ENCODE peak calls at places on chromosome 6, in four cellular contexts. Q is K562, P is GM12878, J is HepG2. Z is an unnamed sample.

GRCh38 chr6:46062312-46062711 is 46.7 kb upstream of the CLIC5 start:
- DNase-seq in J (no peak), P (no peak), Q (no peak), Z (no peak)

GRCh38 chr6:111810321-111811235 is 62.7 kb downstream of the FYN start:
- DNase-seq in P (no peak), J (no peak), Q (no peak), Z (no peak)

GRCh38 chr6:41175084-41175483 is 12.2 kb upstream of the TREM2 start:
- DNase-seq in Q (no peak), P (no peak), J (no peak), Z (no peak)

GRCh38 chr6:143165315-143165855 is 104.7 kb downstream of the AIG1 start:
- DNase-seq in J (no peak), Q (no peak), P (no peak), Z (no peak)

GRCh38 chr6:18062733-18063132 is 59.7 kb downstream of the NHLRC1 start:
- DNase-seq in P (no peak), J (no peak), Q (no peak), Z (no peak)

GRCh38 chr6:9266741-9267140 is 831.4 kb upstream of the SLC35B3 start:
- DNase-seq in J (no peak), Q (no peak), P (no peak), Z (no peak)

GRCh38 chr6:125154184-125155135 is 887 bp downstream of the TPD52L1 start:
- DNase-seq in J (peak; percentile 7), P (no peak), Q (peak; percentile 57), Z (peak; percentile 42)

GRCh38 chr6:131281471-131282270 is 146.4 kb downstream of the AKAP7 start:
- DNase-seq in Q (no peak), P (no peak), J (no peak), Z (peak; percentile 59)

GRCh38 chr6:53648571-53648970 is 17.0 kb downstream of the KLHL31 start:
- DNase-seq in Q (no peak), P (no peak), J (no peak), Z (no peak)

GRCh38 chr6:35677456-35677855 is 11.3 kb downstream of the FKBP5 start:
- DNase-seq in Q (no peak), P (no peak), J (no peak), Z (no peak)

GRCh38 chr6:23728707-23729106 is 397.3 kb upstream of the NRSN1 start:
- DNase-seq in P (no peak), J (no peak), Q (no peak), Z (no peak)

GRCh38 chr6:43891072-43891870 is 121.3 kb downstream of the VEGFA start:
- DNase-seq in Q (no peak), P (no peak), J (no peak), Z (peak; percentile 35)
- TF ChIP-seq CBFB in Q (no peak), P (no peak), J (no peak), Z (no peak)

DNA sequence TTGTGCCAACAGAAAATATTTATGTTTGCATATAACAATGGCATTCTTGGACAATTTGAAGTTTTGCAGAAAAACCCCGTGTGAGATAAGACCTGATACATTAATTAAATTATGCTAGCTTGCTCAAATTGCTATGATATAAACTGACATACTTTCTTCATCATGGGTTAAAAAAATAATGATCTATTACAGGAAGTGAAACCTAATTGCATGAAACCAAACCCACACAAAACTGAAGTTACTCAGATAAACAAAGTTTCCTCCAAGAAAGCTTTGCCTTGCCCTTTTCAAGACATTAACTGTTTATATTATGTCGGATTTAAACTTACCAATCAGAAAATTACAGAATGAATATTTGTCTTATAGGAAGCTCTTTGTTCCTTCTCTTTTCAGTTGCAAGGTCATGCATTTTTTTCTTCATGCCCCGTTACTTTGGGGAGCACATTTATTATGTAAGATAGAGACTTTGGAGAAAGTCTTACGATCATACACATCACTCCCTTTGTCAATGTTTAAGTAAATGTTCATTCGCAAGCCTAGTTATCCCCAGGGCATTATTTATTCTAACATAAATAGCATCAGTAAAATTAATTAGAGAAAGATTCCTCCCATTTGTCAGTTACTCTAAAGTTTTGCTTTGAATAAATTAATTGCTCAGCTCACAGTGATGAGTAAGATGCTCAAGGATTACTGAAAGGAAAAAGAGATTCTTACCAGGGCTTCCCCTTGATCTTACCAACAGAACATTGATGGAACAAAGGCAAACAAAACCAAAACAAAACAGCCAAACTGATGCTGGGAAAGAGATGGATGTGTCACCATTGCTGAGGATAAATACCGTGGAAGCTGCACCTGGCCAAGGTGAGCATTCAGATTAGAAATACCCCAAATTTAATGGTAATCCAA is 14.7 kb upstream of the TMEM244 start:
- DNase-seq in J (no peak), P (peak; percentile 40), Q (no peak), Z (no peak)
- TF ChIP-seq ATF2 in J (no peak), P (peak; percentile 56), Q (no peak), Z (no peak)

GRCh38 chr6:75748743-75749538 is at the start of gene MYO6:
- DNase-seq in J (peak; percentile 26), Q (peak; percentile 76), P (no peak), Z (peak; percentile 82)
- TF ChIP-seq ETV6 in J (peak; percentile 18), Q (no peak), P (no peak), Z (peak; percentile 67)

DNA sequence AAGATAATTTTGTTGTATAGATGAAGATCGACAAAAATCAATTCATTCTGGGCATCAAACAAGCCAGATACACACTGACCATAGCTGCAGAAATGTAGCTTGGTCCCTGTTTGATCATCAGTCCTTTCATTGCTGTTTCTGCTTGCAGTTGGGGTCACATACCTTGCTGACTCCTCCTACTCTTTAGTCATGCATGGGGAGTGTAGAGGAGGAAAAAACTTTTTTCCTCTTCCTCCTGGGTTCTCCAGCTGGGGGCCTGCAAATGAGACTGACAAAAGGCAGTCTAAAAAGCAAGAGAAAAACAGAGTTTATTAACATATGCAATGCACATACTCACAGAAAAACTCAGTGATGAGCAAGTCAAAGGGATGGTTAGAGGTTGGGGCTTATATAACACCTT is 105.8 kb downstream of the QRSL1 start:
- DNase-seq in Q (no peak), P (no peak), J (no peak), Z (no peak)
- TF ChIP-seq CBFB in Q (no peak), P (no peak), J (no peak), Z (no peak)

GRCh38 chr6:81621816-81622395 is 130.6 kb downstream of the TENT5A start:
- DNase-seq in J (no peak), Q (no peak), P (no peak), Z (no peak)

GRCh38 chr6:81624443-81624842 is 128.0 kb downstream of the TENT5A start:
- DNase-seq in Q (no peak), J (no peak), P (no peak), Z (no peak)

GRCh38 chr6:81625216-81625615 is 127.3 kb downstream of the TENT5A start:
- DNase-seq in Q (no peak), J (no peak), P (no peak), Z (no peak)

GRCh38 chr6:81623106-81623834 is 129.2 kb downstream of the TENT5A start:
- DNase-seq in Q (no peak), P (no peak), J (no peak), Z (no peak)
- TF ChIP-seq ATF2 in Q (no peak), P (no peak), J (no peak), Z (no peak)